ENCODE peak calls at places on chromosome 17, in five cellular contexts. Q, F, Z, S and M are unnamed samples.

GRCh38 chr17:47726796-47727703 is 6.0 kb upstream of the TBX21 start:
- DNase-seq in Q (no peak), F (no peak), Z (no peak), S (no peak), M (no peak)

GRCh38 chr17:10183931-10184930 is 14.2 kb downstream of the GAS7 start:
- DNase-seq in Q (no peak), F (no peak), Z (no peak), S (no peak), M (no peak)

GRCh38 chr17:19540706-19541370 is 7.2 kb downstream of the SLC47A1 start:
- DNase-seq in Q (no peak), F (no peak), Z (no peak), S (no peak), M (no peak)

GRCh38 chr17:65218261-65218660 is 81.1 kb downstream of the RGS9 start:
- DNase-seq in Q (no peak), F (no peak), Z (no peak), S (no peak), M (no peak)

GRCh38 chr17:64236827-64237403 is 26.1 kb downstream of the TEX2 start:
- DNase-seq in Q (no peak), F (no peak), Z (no peak), S (no peak), M (no peak)

GRCh38 chr17:5467416-5467815 is 1.4 kb downstream of the DHX33 start:
- DNase-seq in Q (no peak), F (no peak), Z (no peak), S (no peak), M (no peak)

GRCh38 chr17:50045154-50045553 is 10.8 kb upstream of the ITGA3 start:
- DNase-seq in Q (no peak), F (no peak), Z (no peak), S (no peak), M (no peak)

GRCh38 chr17:69717819-69718218 is 303.3 kb downstream of the MAP2K6 start:
- DNase-seq in Q (no peak), F (no peak), Z (no peak), S (no peak), M (no peak)

GRCh38 chr17:43905985-43906852 is 1.1 kb downstream of the MPP2 start:
- DNase-seq in Q (peak; percentile 85), F (no peak), Z (no peak), S (no peak), M (peak; percentile 78)

GRCh38 chr17:14078027-14078426 is 8.7 kb downstream of the COX10 start:
- DNase-seq in Q (no peak), F (no peak), Z (no peak), S (no peak), M (no peak)

GRCh38 chr17:43169561-43170139 is 1.4 kb upstream of the NBR1 start:
- DNase-seq in Q (no peak), F (peak; percentile 30), Z (no peak), S (peak; percentile 77), M (peak; percentile 19)

GRCh38 chr17:60442271-60443201 is 20.2 kb downstream of the CHCT1 start:
- DNase-seq in Q (peak; percentile 48), F (no peak), Z (no peak), S (no peak), M (no peak)

GRCh38 chr17:73292031-73292531 is 19.7 kb downstream of the CDC42EP4 start:
- DNase-seq in Q (peak; percentile 67), F (peak; percentile 47), Z (no peak), S (no peak), M (peak; percentile 99)